ENCODE peak calls at places on chromosomes 11 and 22, in five cellular contexts. H is HCT116, R is uterus, E is esophagus squamous epithelium, B is epithelial cell of prostate. M is an unnamed sample.
A peak's percentile ranks its signal among the peaks of the same experiment; 100 is the strongest.

GRCh38 chr11:2772544-2773031 is 72.8 kb upstream of the KCNQ1OT1 start:
- DNase-seq in H (peak; percentile 31), E (no peak), R (no peak), B (peak; percentile 24), M (no peak)

GRCh38 chr11:118202599-118203422 is 22.0 kb downstream of the JAML start:
- DNase-seq in E (no peak), H (no peak), R (no peak), B (no peak), M (no peak)

GRCh38 chr11:82024760-82025159 is 708.9 kb downstream of the FAM181B start:
- DNase-seq in B (no peak), E (no peak), H (no peak), R (no peak), M (no peak)

GRCh38 chr11:14812776-14813175 is 79.3 kb downstream of the CYP2R1 start:
- DNase-seq in H (no peak), B (no peak), E (no peak), R (no peak), M (no peak)

GRCh38 chr11:72781313-72782080 is 12.3 kb downstream of the STARD10 start:
- DNase-seq in E (no peak), B (no peak), H (no peak), R (no peak), M (no peak)

GRCh38 chr22:43921361-43921760 is 2.2 kb upstream of the PNPLA3 start:
- DNase-seq in E (no peak), H (peak; percentile 52), R (no peak), B (no peak), M (no peak)

GRCh38 chr11:5138256-5138655 is at the start of gene OR52A5:
- DNase-seq in H (no peak), B (no peak), R (no peak), E (no peak), M (no peak)

GRCh38 chr11:124841765-124842700 is 23.2 kb upstream of the ROBO3 start:
- DNase-seq in B (no peak), E (no peak), H (no peak), R (no peak), M (no peak)

GRCh38 chr11:11983427-11983826 is 25.0 kb downstream of the DKK3 start:
- DNase-seq in H (no peak), B (no peak), E (no peak), R (no peak), M (no peak)

GRCh38 chr11:65524747-65525658 is at the start of gene SCYL1:
- DNase-seq in B (no peak), R (peak; percentile 85), E (peak; percentile 46), H (no peak), M (peak; percentile 68)

GRCh38 chr22:38335077-38335476 is 17.8 kb upstream of the CSNK1E start:
- DNase-seq in H (no peak), E (no peak), B (no peak), R (no peak), M (no peak)

GRCh38 chr11:37504925-37505324 is 906.9 kb upstream of the RAG2 start:
- DNase-seq in E (no peak), H (no peak), B (peak; percentile 62), R (no peak), M (no peak)

GRCh38 chr11:2508793-2509192 is 64.0 kb downstream of the KCNQ1 start:
- DNase-seq in H (no peak), R (no peak), B (no peak), E (no peak), M (no peak)

DNA sequence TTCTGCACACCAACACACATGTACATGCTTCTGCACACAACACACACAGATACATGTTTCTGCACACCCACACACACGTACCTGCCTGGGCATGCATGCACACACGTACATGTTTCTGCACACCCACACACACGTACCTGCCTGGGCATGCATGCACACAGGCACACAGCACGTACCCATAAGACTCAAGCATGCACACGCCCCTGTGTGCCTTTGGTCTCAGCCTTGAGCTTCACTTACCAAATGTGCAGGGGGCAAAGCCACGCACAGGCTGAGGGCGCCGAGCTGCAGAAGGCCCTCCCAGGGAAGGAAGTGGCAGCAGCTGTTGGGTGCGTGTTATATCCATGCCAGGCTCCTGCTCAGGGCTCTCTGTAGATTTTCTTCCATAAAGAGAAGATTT is 34.7 kb upstream of the SMIM38 start:
- DNase-seq in E (no peak), R (no peak), B (no peak), H (no peak), M (no peak)
- H3K27ac ChIP-seq in E (peak overlapping the region; percentile 83), R (no peak overlapping the region), B (no peak overlapping the region), H (no peak overlapping the region), M (no peak overlapping the region)

GRCh38 chr11:45161252-45162063 is 15.0 kb downstream of the PRDM11 start:
- DNase-seq in E (no peak), B (no peak), H (no peak), R (peak; percentile 40), M (no peak)

GRCh38 chr11:45158210-45158644 is 11.8 kb downstream of the PRDM11 start:
- DNase-seq in R (peak; percentile 58), B (no peak), E (no peak), H (no peak), M (no peak)

GRCh38 chr11:45162064-45162375 is 15.6 kb downstream of the PRDM11 start:
- DNase-seq in B (no peak), H (no peak), R (no peak), E (no peak), M (no peak)

GRCh38 chr11:45158891-45159605 is 12.6 kb downstream of the PRDM11 start:
- DNase-seq in E (no peak), B (no peak), R (peak; percentile 42), H (no peak), M (no peak)

DNA sequence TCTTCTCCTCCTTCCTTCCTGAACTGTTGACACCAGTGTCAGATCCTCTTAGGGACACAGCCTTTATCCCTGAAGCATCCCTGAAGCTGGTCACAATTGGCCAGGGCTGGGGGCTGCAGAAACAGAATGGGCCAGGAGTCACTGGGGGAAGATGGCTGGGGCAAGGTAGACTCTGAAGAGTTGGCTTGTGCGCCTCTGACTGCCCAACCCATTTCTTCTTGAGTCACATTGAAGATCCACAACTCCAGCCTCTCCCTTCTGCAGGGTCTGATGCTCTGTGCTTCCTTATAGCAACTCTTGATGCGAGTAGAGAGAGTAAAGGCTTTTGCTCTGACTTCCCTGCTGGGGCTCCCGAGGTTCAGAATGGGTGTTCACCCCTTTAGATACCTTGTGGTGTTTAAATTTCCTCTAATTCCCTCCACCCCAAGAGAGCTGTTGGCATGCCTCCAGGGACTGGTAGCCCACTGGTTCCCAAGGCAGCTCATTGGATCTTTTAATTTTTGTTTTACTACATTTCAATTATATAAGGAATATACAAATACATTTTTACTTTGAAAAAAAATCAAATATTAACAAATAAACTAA is 13.4 kb downstream of the PRDM11 start:
- DNase-seq in R (no peak), B (no peak), E (no peak), H (no peak), M (no peak)
- H3K27ac ChIP-seq in R (no peak overlapping the region), B (no peak overlapping the region), E (peak overlapping the region; percentile 81), H (no peak overlapping the region), M (no peak overlapping the region)

DNA sequence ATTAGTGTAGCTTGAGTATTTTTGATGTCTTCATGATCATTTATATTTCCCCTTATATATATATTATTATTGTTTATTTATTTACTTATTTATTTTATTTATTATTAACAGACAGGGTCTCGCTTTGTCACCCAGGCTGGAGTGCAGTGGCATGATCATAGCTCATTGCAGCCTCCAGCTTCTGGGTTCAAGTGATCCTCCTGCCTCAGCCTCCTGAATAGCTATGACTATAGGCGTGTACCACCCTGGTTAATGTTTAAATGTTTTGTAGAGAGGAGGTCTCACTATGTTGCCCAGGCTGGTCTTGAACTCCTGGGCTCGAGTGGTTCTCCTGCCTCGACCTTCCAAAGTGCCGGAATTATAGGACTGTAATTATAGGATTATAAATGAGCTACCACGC is 10.2 kb downstream of the ADM start:
- DNase-seq in B (no peak), E (no peak), H (no peak), R (no peak), M (no peak)
- H3K27ac ChIP-seq in B (no peak overlapping the region), E (no peak overlapping the region), H (no peak overlapping the region), R (no peak overlapping the region), M (no peak overlapping the region)

GRCh38 chr11:28223994-28224393 is 115.8 kb downstream of the METTL15 start:
- DNase-seq in R (no peak), E (no peak), B (no peak), H (no peak), M (no peak)
- H3K27ac ChIP-seq in R (no peak overlapping the region), E (no peak overlapping the region), B (no peak overlapping the region), H (no peak overlapping the region), M (no peak overlapping the region)

GRCh38 chr11:74675761-74676160 is 55.5 kb downstream of the CHRDL2 start:
- DNase-seq in R (no peak), H (no peak), B (no peak), E (no peak), M (no peak)

GRCh38 chr11:74672956-74673895 is 58.0 kb downstream of the CHRDL2 start:
- DNase-seq in H (no peak), R (peak; percentile 96), B (no peak), E (no peak), M (peak; percentile 30)

GRCh38 chr11:74671520-74672196 is 59.6 kb downstream of the CHRDL2 start:
- DNase-seq in B (no peak), E (no peak), R (no peak), H (no peak), M (no peak)

GRCh38 chr11:74672332-74672955 is 58.8 kb downstream of the CHRDL2 start:
- DNase-seq in B (no peak), H (no peak), E (no peak), R (no peak), M (no peak)

DNA sequence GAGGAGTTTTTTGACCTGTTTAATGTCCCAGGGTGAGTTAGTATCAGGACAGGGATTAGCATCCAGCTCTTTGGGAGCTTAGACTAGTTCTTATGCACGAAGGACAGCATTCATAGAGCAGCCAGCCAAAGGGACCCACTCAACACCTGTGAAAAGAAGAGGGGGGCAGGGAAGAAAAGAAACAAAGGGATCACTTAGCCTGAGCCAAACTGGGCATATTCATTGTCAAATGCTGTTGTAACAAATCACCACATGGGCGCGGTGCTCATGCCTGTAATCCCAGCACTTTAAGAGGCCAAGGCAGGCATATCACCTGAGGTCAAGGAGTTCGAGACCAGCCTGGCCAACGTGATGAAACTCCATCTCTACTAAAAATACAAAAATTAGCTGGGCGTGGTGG is 57.3 kb downstream of the CHRDL2 start:
- DNase-seq in H (no peak), R (no peak), E (no peak), B (no peak), M (no peak)
- H3K27ac ChIP-seq in H (no peak overlapping the region), R (peak overlapping the region; percentile 95), E (peak overlapping the region; percentile 77), B (peak overlapping the region; percentile 45), M (no peak overlapping the region)

DNA sequence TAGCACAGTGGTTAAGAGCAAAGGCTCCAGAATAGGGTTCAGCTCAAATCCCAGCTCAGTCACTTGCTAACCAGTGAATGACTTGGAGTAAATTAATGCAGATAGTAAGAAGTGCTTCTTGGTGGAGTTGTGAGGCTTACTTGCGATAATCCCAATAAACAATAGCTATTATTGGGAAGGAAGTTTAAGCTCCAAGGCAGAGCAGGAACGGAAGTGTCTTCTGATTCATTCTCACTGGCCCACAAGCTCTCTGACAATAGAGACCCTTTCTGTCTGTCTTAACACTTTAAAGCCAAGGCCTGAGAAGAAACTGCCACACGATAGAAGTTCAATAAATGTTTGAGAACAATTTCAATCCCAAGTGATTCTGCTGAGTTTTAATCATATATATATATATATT is 155.4 kb downstream of the DBX1 start:
- DNase-seq in R (no peak), E (no peak), B (no peak), H (no peak), M (no peak)
- H3K27ac ChIP-seq in R (no peak overlapping the region), E (no peak overlapping the region), B (no peak overlapping the region), H (no peak overlapping the region), M (no peak overlapping the region)

GRCh38 chr11:32080381-32080980 is 10.4 kb upstream of the RCN1 start:
- DNase-seq in B (no peak), R (no peak), E (no peak), H (no peak), M (no peak)
- H3K27ac ChIP-seq in B (peak overlapping the region; percentile 61), R (no peak overlapping the region), E (no peak overlapping the region), H (no peak overlapping the region), M (no peak overlapping the region)

M was measured in tibial nerve.